ENCODE peak calls at places on chromosomes 1 and 21, in four cellular contexts. V is fibroblast of lung, A is ELR, F is psoas muscle. Q is an unnamed sample.

GRCh38 chr1:9410737-9411297 is 118.1 kb downstream of the SPSB1 start:
- DNase-seq in V (peak), A (peak), F (no peak), Q (no peak)

GRCh38 chr1:246966502-246966901 is 34.8 kb upstream of the AHCTF1 start:
- DNase-seq in V (no peak), A (no peak), F (no peak), Q (no peak)

GRCh38 chr1:17198476-17199258 is 6.3 kb upstream of the PADI1 start:
- DNase-seq in V (peak), A (peak), F (no peak), Q (no peak)

GRCh38 chr1:145871994-145872411 is 13.1 kb upstream of the PIAS3 start:
- DNase-seq in V (peak), A (peak), F (peak), Q (no peak)

GRCh38 chr1:41640141-41640751 is 155.8 kb upstream of the EDN2 start:
- DNase-seq in V (no peak), A (no peak), F (no peak), Q (no peak)

GRCh38 chr1:156749429-156750118 is 1.9 kb downstream of the HDGF start:
- DNase-seq in V (no peak), A (peak), F (no peak), Q (no peak)

GRCh38 chr1:162672678-162673259 is 40.5 kb downstream of the DDR2 start:
- DNase-seq in V (peak), A (no peak), F (no peak), Q (no peak)

GRCh38 chr1:201149400-201149799 is 4.9 kb downstream of the TMEM9 start:
- DNase-seq in V (peak), A (peak), F (no peak), Q (peak)

GRCh38 chr1:107546571-107546970 is 405.7 kb downstream of the NTNG1 start:
- DNase-seq in V (no peak), A (no peak), F (no peak), Q (no peak)

GRCh38 chr1:67626495-67627235 is 58.3 kb upstream of the GADD45A start:
- DNase-seq in V (peak), A (peak), F (no peak), Q (no peak)

GRCh38 chr1:67708606-67709005 is 23.6 kb downstream of the GADD45A start:
- DNase-seq in V (peak), A (no peak), F (peak), Q (no peak)

GRCh38 chr1:16391408-16391807 is 24.4 kb downstream of the SZRD1 start:
- DNase-seq in V (no peak), A (no peak), F (no peak), Q (no peak)

GRCh38 chr1:19605884-19606442 is 38.1 kb upstream of the NBL1 start:
- DNase-seq in V (no peak), A (no peak), F (no peak), Q (no peak)

GRCh38 chr1:50497007-50497406 is 73.8 kb upstream of the DMRTA2 start:
- DNase-seq in V (no peak), A (peak), F (no peak), Q (no peak)

GRCh38 chr1:28259935-28260802 is 851 bp downstream of the SESN2 start:
- DNase-seq in V (peak), A (peak), F (peak), Q (peak)

GRCh38 chr21:45258476-45258875 is 29.2 kb downstream of the POFUT2 start:
- DNase-seq in V (no peak), A (no peak), F (no peak), Q (no peak)

GRCh38 chr1:110337704-110338199 is 1.4 kb upstream of the RBM15 start:
- DNase-seq in V (no peak), A (peak), F (peak), Q (peak)

GRCh38 chr1:40653851-40654537 is 11.5 kb downstream of the RIMS3 start:
- DNase-seq in V (no peak), A (no peak), F (no peak), Q (no peak)

GRCh38 chr1:58746757-58747156 is 37.1 kb downstream of the JUN start:
- DNase-seq in V (peak), A (peak), F (no peak), Q (no peak)

GRCh38 chr1:9875636-9876000 is 34.5 kb downstream of the CTNNBIP1 start:
- DNase-seq in V (no peak), A (no peak), F (no peak), Q (no peak)

GRCh38 chr1:192445849-192446489 is 129.2 kb downstream of the RGS21 start:
- DNase-seq in V (peak), A (peak), F (no peak), Q (peak)

GRCh38 chr1:92488832-92489231 is 2.1 kb upstream of the GFI1 start:
- DNase-seq in V (no peak), A (no peak), F (no peak), Q (no peak)

GRCh38 chr1:109134423-109134822 is 20.5 kb downstream of the ELAPOR1 start:
- DNase-seq in V (no peak), A (no peak), F (no peak), Q (peak)

GRCh38 chr1:147252540-147252939 is 10.1 kb downstream of the CHD1L start:
- DNase-seq in V (no peak), A (no peak), F (no peak), Q (no peak)

GRCh38 chr1:3831689-3832088 is 25.3 kb downstream of the CEP104 start:
- DNase-seq in V (no peak), A (no peak), F (no peak), Q (no peak)

GRCh38 chr1:79603862-79604261 is 597.3 kb upstream of the ADGRL4 start:
- DNase-seq in V (peak), A (peak), F (no peak), Q (no peak)

GRCh38 chr1:235014756-235015155 is 113.9 kb downstream of the TOMM20 start:
- DNase-seq in V (no peak), A (no peak), F (no peak), Q (no peak)

GRCh38 chr1:234838182-234838581 is 228.2 kb upstream of the IRF2BP2 start:
- DNase-seq in V (no peak), A (no peak), F (no peak), Q (no peak)

GRCh38 chr1:233412812-233413211 is 85.3 kb downstream of the MAP3K21 start:
- DNase-seq in V (peak), A (no peak), F (no peak), Q (no peak)

GRCh38 chr1:184618851-184619250 is 135.8 kb downstream of the EDEM3 start:
- DNase-seq in V (no peak), A (no peak), F (no peak), Q (no peak)

GRCh38 chr1:63523738-63524137 is 413 bp downstream of the EFCAB7 start:
- DNase-seq in V (no peak), A (no peak), F (no peak), Q (no peak)

GRCh38 chr21:33839167-33839716 is 76.4 kb downstream of the ATP5PO start:
- DNase-seq in V (no peak), A (no peak), F (no peak), Q (no peak)

GRCh38 chr1:55064861-55065263 is 25.5 kb downstream of the PCSK9 start:
- DNase-seq in V (peak), A (peak), F (no peak), Q (no peak)

GRCh38 chr1:114002492-114003290 is 23.4 kb downstream of the OLFML3 start:
- DNase-seq in V (no peak), A (no peak), F (no peak), Q (no peak)

GRCh38 chr1:51298322-51298705 is 32.0 kb downstream of the TTC39A start:
- DNase-seq in V (no peak), A (no peak), F (no peak), Q (no peak)

GRCh38 chr1:230077436-230078221 is 10.6 kb downstream of the GALNT2 start:
- DNase-seq in V (peak), A (peak), F (no peak), Q (no peak)

GRCh38 chr1:44025816-44026215 is 5.4 kb downstream of the SLC6A9 start:
- DNase-seq in V (no peak), A (no peak), F (no peak), Q (no peak)

GRCh38 chr1:232833966-232834535 is 28.8 kb downstream of the MAP10 start:
- DNase-seq in V (peak), A (no peak), F (no peak), Q (no peak)

GRCh38 chr1:51750729-51751128 is 127.8 kb downstream of the NRDC start:
- DNase-seq in V (peak), A (peak), F (no peak), Q (no peak)

GRCh38 chr1:234564035-234565029 is 45.6 kb downstream of the IRF2BP2 start:
- DNase-seq in V (peak), A (peak), F (no peak), Q (no peak)